ENCODE peak calls at places on chromosomes 11 and 22, in seven cellular contexts. M is CD8-positive, alpha-beta T cell; S is mucosa of descending colon; K is body of pancreas; J is heart right ventricle; H is HCT116; Q is aorta. R is an unnamed sample.
A peak's percentile ranks its signal among the peaks of the same experiment; 100 is the strongest.

GRCh38 chr11:35907648-35908431 is 36.0 kb upstream of the LDLRAD3 start:
- ATAC-seq in M (no peak), S (peak; percentile 86), H (peak; percentile 86), Q (peak; percentile 38), J (no peak), K (peak; percentile 97), R (peak; percentile 91)

GRCh38 chr11:61151545-61152252 is 9.5 kb downstream of the VPS37C start:
- ATAC-seq in K (no peak), M (no peak), J (no peak), S (peak; percentile 54), H (no peak), Q (no peak), R (no peak)

GRCh38 chr22:35882226-35883027 is 146.2 kb downstream of the RBFOX2 start:
- ATAC-seq in H (peak; percentile 48), Q (no peak), M (no peak), S (no peak), K (no peak), J (no peak), R (no peak)

GRCh38 chr22:17589810-17590375 is 26.6 kb downstream of the SLC25A18 start:
- ATAC-seq in J (no peak), M (no peak), H (no peak), Q (no peak), S (no peak), K (no peak), R (no peak)

GRCh38 chr11:47216141-47216798 is 1.5 kb downstream of the DDB2 start:
- ATAC-seq in H (peak; percentile 45), K (no peak), M (peak; percentile 5), Q (no peak), S (peak; percentile 28), J (no peak), R (no peak)

GRCh38 chr11:798093-798713 is at the start of gene SLC25A22:
- ATAC-seq in M (peak; percentile 56), J (peak; percentile 56), Q (peak; percentile 75), K (peak; percentile 66), S (peak; percentile 79), H (peak; percentile 66), R (peak; percentile 77)

GRCh38 chr11:118398797-118399564 is 2.4 kb upstream of the ATP5MG start:
- ATAC-seq in S (peak; percentile 26), Q (no peak), K (no peak), J (no peak), H (no peak), M (peak; percentile 78), R (no peak)

GRCh38 chr11:134905966-134906955 is 494.2 kb upstream of the B3GAT1 start:
- ATAC-seq in Q (no peak), H (no peak), J (no peak), S (no peak), K (no peak), M (no peak), R (no peak)

GRCh38 chr11:100805509-100806199 is 118.6 kb downstream of the ARHGAP42 start:
- ATAC-seq in H (no peak), Q (no peak), M (no peak), J (no peak), K (no peak), S (no peak), R (no peak)

GRCh38 chr11:7677071-7677470 is 3.8 kb upstream of the CYB5R2 start:
- ATAC-seq in S (no peak), Q (no peak), M (no peak), J (no peak), H (no peak), K (no peak), R (no peak)

GRCh38 chr22:39128508-39128907 is 24.0 kb downstream of the CBX7 start:
- ATAC-seq in Q (no peak), S (peak; percentile 53), M (no peak), J (no peak), H (no peak), K (no peak), R (no peak)

GRCh38 chr22:50415426-50415825 is 59.4 kb downstream of the SBF1 start:
- ATAC-seq in Q (no peak), J (no peak), M (no peak), K (no peak), S (no peak), H (peak; percentile 63), R (no peak)

GRCh38 chr22:19779685-19780268 is 19.2 kb downstream of the TBX1 start:
- ATAC-seq in H (no peak), J (no peak), S (no peak), M (no peak), Q (no peak), K (no peak), R (no peak)

GRCh38 chr11:72069787-72070251 is 10.5 kb downstream of the NUMA1 start:
- ATAC-seq in S (peak; percentile 99), J (peak; percentile 95), Q (peak; percentile 94), H (peak; percentile 87), M (no peak), K (peak; percentile 95), R (peak; percentile 98)

GRCh38 chr11:72069200-72069599 is 11.1 kb downstream of the NUMA1 start:
- ATAC-seq in H (no peak), J (no peak), M (no peak), Q (peak; percentile 42), S (peak; percentile 15), K (no peak), R (no peak)

GRCh38 chr11:72067266-72067665 is 13.1 kb downstream of the NUMA1 start:
- ATAC-seq in J (no peak), S (no peak), K (no peak), H (no peak), M (no peak), Q (no peak), R (no peak)

GRCh38 chr11:72066855-72067254 is 13.5 kb downstream of the NUMA1 start:
- ATAC-seq in H (no peak), S (peak; percentile 62), J (no peak), M (no peak), Q (no peak), K (no peak), R (no peak)

DNA sequence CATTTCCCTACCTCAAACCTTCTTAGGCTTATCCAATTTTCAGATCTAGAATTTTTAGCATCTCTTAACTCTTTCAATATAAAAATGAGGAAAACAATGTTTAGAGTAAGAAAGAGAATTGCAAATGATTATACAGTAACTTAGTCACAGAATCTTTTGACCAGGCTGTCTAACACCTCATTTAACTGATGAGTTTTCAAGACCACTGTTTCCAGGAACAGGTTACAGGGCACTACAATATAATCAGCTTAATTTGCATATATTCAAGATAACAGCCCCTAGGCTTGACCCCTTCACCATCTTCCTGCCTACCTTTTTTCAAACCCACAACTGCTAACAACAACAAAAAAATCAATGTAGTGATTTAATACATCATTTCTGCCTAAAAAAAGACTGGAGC is 12.7 kb downstream of the NUMA1 start:
- ATAC-seq in M (no peak), S (no peak), J (no peak), Q (no peak), K (no peak), H (no peak), R (no peak)
- H3K4me1 ChIP-seq in M (no peaks in the 10 kb centered on the region), S (peaks cover 31% of the 10 kb centered on the region), J (peaks cover 51% of the 10 kb centered on the region), Q (no peaks in the 10 kb centered on the region), K (peaks cover 22% of the 10 kb centered on the region), H (peaks cover 39% of the 10 kb centered on the region), R (peaks cover 44% of the 10 kb centered on the region)

GRCh38 chr11:41613321-41613720 is 153.9 kb upstream of the LRRC4C start:
- ATAC-seq in J (no peak), K (no peak), M (no peak), Q (no peak), S (no peak), H (no peak), R (no peak)
- H3K9me3 ChIP-seq in J (peaks cover 32% of the 10 kb centered on the region), K (no peaks in the 10 kb centered on the region), M (no peaks in the 10 kb centered on the region), Q (no peaks in the 10 kb centered on the region), S (peaks cover 11% of the 10 kb centered on the region), H (peaks cover 11% of the 10 kb centered on the region), R (no peaks in the 10 kb centered on the region)

GRCh38 chr22:20948989-20949388 is 18.1 kb upstream of the AIFM3 start:
- ATAC-seq in Q (no peak), H (no peak), S (no peak), J (no peak), K (no peak), M (no peak), R (no peak)
- H3K4me1 ChIP-seq in Q (peaks cover 3% of the 10 kb centered on the region), H (peaks cover 36% of the 10 kb centered on the region), S (peaks cover 59% of the 10 kb centered on the region), J (peaks cover 32% of the 10 kb centered on the region), K (peaks cover 42% of the 10 kb centered on the region), M (peaks cover 30% of the 10 kb centered on the region), R (no peaks in the 10 kb centered on the region)

DNA sequence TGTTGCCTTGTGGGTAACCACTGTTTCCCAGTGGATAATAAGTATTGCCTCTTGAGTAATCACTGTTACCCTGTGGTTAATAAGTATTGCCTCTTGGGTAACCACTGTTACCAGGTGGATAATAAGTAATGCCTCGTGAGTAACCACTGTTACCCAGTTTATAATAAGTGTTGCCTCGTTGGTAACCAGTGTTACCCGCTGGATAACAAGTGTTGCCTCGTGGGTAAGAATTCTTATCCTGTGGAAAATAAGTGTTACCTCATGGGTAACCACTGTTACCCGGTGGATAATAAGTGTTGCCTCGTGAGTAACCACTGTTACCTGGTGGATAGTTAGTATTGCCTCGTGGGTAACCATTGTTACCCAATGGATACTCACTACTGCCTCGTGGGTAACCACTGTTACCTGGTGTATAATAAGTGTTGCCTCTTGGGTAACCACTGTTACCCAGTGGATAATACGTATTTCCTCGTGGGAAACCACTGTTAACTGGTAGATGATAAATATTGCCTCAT is 24.1 kb upstream of the NXPE4 start:
- ATAC-seq in J (no peak), S (no peak), K (no peak), H (no peak), M (no peak), Q (no peak), R (no peak)
- H3K9me3 ChIP-seq in J (peaks cover 41% of the 10 kb centered on the region), S (peaks cover 26% of the 10 kb centered on the region), K (no peaks in the 10 kb centered on the region), H (peaks cover 48% of the 10 kb centered on the region), M (peaks cover 6% of the 10 kb centered on the region), Q (no peaks in the 10 kb centered on the region), R (no peaks in the 10 kb centered on the region)

GRCh38 chr22:31087744-31088215 is 6.7 kb downstream of the SMTN start:
- ATAC-seq in H (no peak), M (no peak), J (no peak), S (no peak), Q (no peak), K (no peak), R (no peak)
- H3K4me1 ChIP-seq in H (peaks cover 41% of the 10 kb centered on the region), M (peaks cover 16% of the 10 kb centered on the region), J (peaks cover 92% of the 10 kb centered on the region), S (peaks cover 19% of the 10 kb centered on the region), Q (no peaks in the 10 kb centered on the region), K (peaks cover 40% of the 10 kb centered on the region), R (peaks cover 57% of the 10 kb centered on the region)